ENCODE peak calls at places on chromosomes 7 and 10, in ten cellular contexts. One of them, this sample, is unnamed.

GRCh38 chr10:133527779-133528271 is 662 bp downstream of the CYP2E1 start:
- DNase-seq in nucleus accumbens: peak
- DNase-seq in H54: no peak
- DNase-seq in NCI-H748 treated with DMSO at 0.1 percent for 48 hours: no peak
- DNase-seq in GM06990: no peak
- DNase-seq in activated CD8-positive, alpha-beta T cell treated with anti-CD3 and anti-CD28 coated beads for 36 hours: no peak
- DNase-seq in iPS-NIHi11: no peak
- DNase-seq in SW 1271: no peak
- DNase-seq in ELF-1: peak
- DNase-seq in GM20000: no peak
- DNase-seq in this sample: no peak

GRCh38 chr10:21021231-21021630 is 124.1 kb upstream of the NEBL start:
- DNase-seq in nucleus accumbens: peak
- DNase-seq in H54: no peak
- DNase-seq in NCI-H748 treated with DMSO at 0.1 percent for 48 hours: no peak
- DNase-seq in GM06990: no peak
- DNase-seq in activated CD8-positive, alpha-beta T cell treated with anti-CD3 and anti-CD28 coated beads for 36 hours: no peak
- DNase-seq in iPS-NIHi11: no peak
- DNase-seq in SW 1271: no peak
- DNase-seq in ELF-1: no peak
- DNase-seq in GM20000: no peak
- DNase-seq in this sample: no peak

GRCh38 chr10:34523017-34523767 is 291.9 kb downstream of the PARD3 start:
- DNase-seq in nucleus accumbens: no peak
- DNase-seq in H54: no peak
- DNase-seq in NCI-H748 treated with DMSO at 0.1 percent for 48 hours: no peak
- DNase-seq in GM06990: no peak
- DNase-seq in activated CD8-positive, alpha-beta T cell treated with anti-CD3 and anti-CD28 coated beads for 36 hours: no peak
- DNase-seq in iPS-NIHi11: no peak
- DNase-seq in SW 1271: no peak
- DNase-seq in ELF-1: no peak
- DNase-seq in GM20000: no peak
- DNase-seq in this sample: no peak

GRCh38 chr10:119316729-119317097 is 109.3 kb downstream of the GRK5 start:
- DNase-seq in nucleus accumbens: no peak
- DNase-seq in H54: peak
- DNase-seq in NCI-H748 treated with DMSO at 0.1 percent for 48 hours: no peak
- DNase-seq in GM06990: no peak
- DNase-seq in activated CD8-positive, alpha-beta T cell treated with anti-CD3 and anti-CD28 coated beads for 36 hours: no peak
- DNase-seq in iPS-NIHi11: no peak
- DNase-seq in SW 1271: peak
- DNase-seq in ELF-1: peak
- DNase-seq in GM20000: no peak
- DNase-seq in this sample: no peak

GRCh38 chr10:381346-381745 is 246.1 kb downstream of the ZMYND11 start:
- DNase-seq in nucleus accumbens: no peak
- DNase-seq in H54: no peak
- DNase-seq in NCI-H748 treated with DMSO at 0.1 percent for 48 hours: no peak
- DNase-seq in GM06990: no peak
- DNase-seq in activated CD8-positive, alpha-beta T cell treated with anti-CD3 and anti-CD28 coated beads for 36 hours: no peak
- DNase-seq in iPS-NIHi11: no peak
- DNase-seq in SW 1271: no peak
- DNase-seq in ELF-1: no peak
- DNase-seq in GM20000: no peak
- DNase-seq in this sample: no peak

GRCh38 chr7:104963991-104964385 is 50.0 kb upstream of the KMT2E start:
- DNase-seq in nucleus accumbens: no peak
- DNase-seq in H54: no peak
- DNase-seq in NCI-H748 treated with DMSO at 0.1 percent for 48 hours: no peak
- DNase-seq in GM06990: no peak
- DNase-seq in activated CD8-positive, alpha-beta T cell treated with anti-CD3 and anti-CD28 coated beads for 36 hours: peak
- DNase-seq in iPS-NIHi11: no peak
- DNase-seq in SW 1271: no peak
- DNase-seq in ELF-1: no peak
- DNase-seq in GM20000: no peak
- DNase-seq in this sample: no peak

GRCh38 chr7:45055594-45056219 is 33.1 kb downstream of the NACAD start:
- DNase-seq in nucleus accumbens: no peak
- DNase-seq in H54: no peak
- DNase-seq in NCI-H748 treated with DMSO at 0.1 percent for 48 hours: no peak
- DNase-seq in GM06990: no peak
- DNase-seq in activated CD8-positive, alpha-beta T cell treated with anti-CD3 and anti-CD28 coated beads for 36 hours: no peak
- DNase-seq in iPS-NIHi11: no peak
- DNase-seq in SW 1271: no peak
- DNase-seq in ELF-1: no peak
- DNase-seq in GM20000: no peak
- DNase-seq in this sample: no peak

GRCh38 chr10:123995082-123995460 is 98.3 kb downstream of the CHST15 start:
- DNase-seq in nucleus accumbens: no peak
- DNase-seq in H54: no peak
- DNase-seq in NCI-H748 treated with DMSO at 0.1 percent for 48 hours: no peak
- DNase-seq in GM06990: no peak
- DNase-seq in activated CD8-positive, alpha-beta T cell treated with anti-CD3 and anti-CD28 coated beads for 36 hours: no peak
- DNase-seq in iPS-NIHi11: no peak
- DNase-seq in SW 1271: no peak
- DNase-seq in ELF-1: no peak
- DNase-seq in GM20000: no peak
- DNase-seq in this sample: peak

GRCh38 chr10:3889961-3890522 is 105.0 kb upstream of the KLF6 start:
- DNase-seq in nucleus accumbens: no peak
- DNase-seq in H54: no peak
- DNase-seq in NCI-H748 treated with DMSO at 0.1 percent for 48 hours: no peak
- DNase-seq in GM06990: no peak
- DNase-seq in activated CD8-positive, alpha-beta T cell treated with anti-CD3 and anti-CD28 coated beads for 36 hours: no peak
- DNase-seq in iPS-NIHi11: no peak
- DNase-seq in SW 1271: peak
- DNase-seq in ELF-1: peak
- DNase-seq in GM20000: no peak
- DNase-seq in this sample: no peak

GRCh38 chr10:28008054-28008453 is 9.2 kb upstream of the ODAD2 start:
- DNase-seq in nucleus accumbens: no peak
- DNase-seq in H54: peak
- DNase-seq in NCI-H748 treated with DMSO at 0.1 percent for 48 hours: no peak
- DNase-seq in GM06990: no peak
- DNase-seq in activated CD8-positive, alpha-beta T cell treated with anti-CD3 and anti-CD28 coated beads for 36 hours: no peak
- DNase-seq in iPS-NIHi11: no peak
- DNase-seq in SW 1271: no peak
- DNase-seq in ELF-1: no peak
- DNase-seq in GM20000: no peak
- DNase-seq in this sample: no peak

GRCh38 chr7:97016392-97017196 is 8.0 kb downstream of the DLX5 start:
- DNase-seq in nucleus accumbens: no peak
- DNase-seq in H54: peak
- DNase-seq in NCI-H748 treated with DMSO at 0.1 percent for 48 hours: no peak
- DNase-seq in GM06990: no peak
- DNase-seq in activated CD8-positive, alpha-beta T cell treated with anti-CD3 and anti-CD28 coated beads for 36 hours: no peak
- DNase-seq in iPS-NIHi11: no peak
- DNase-seq in SW 1271: peak
- DNase-seq in ELF-1: peak
- DNase-seq in GM20000: no peak
- DNase-seq in this sample: no peak